ENCODE peak calls at places on chromosomes 3 and 15, in nine cellular contexts. B, U, N, P, A, L, O, R and V are unnamed samples.

GRCh38 chr3:187736418-187736871 is 8.8 kb downstream of the BCL6 start:
- DNase-seq in B (peak), U (no peak), N (peak), P (peak), A (peak), L (no peak), O (no peak), R (no peak), V (no peak)

GRCh38 chr15:81322708-81323253 is 1.2 kb downstream of the STARD5 start:
- DNase-seq in B (no peak), U (no peak), N (no peak), P (no peak), A (no peak), L (no peak), O (no peak), R (no peak), V (no peak)

GRCh38 chr15:85689729-85690128 is 105.0 kb downstream of the KLHL25 start:
- DNase-seq in B (peak), U (peak), N (peak), P (peak), A (peak), L (peak), O (no peak), R (peak), V (no peak)

GRCh38 chr3:25603703-25604102 is 61.0 kb downstream of the TOP2B start:
- DNase-seq in B (no peak), U (no peak), N (peak), P (no peak), A (no peak), L (no peak), O (no peak), R (no peak), V (no peak)

GRCh38 chr15:101221858-101222257 is 30.0 kb downstream of the CHSY1 start:
- DNase-seq in B (no peak), U (no peak), N (no peak), P (no peak), A (no peak), L (no peak), O (no peak), R (no peak), V (no peak)

GRCh38 chr3:124453221-124453620 is 277.0 kb upstream of the UMPS start:
- DNase-seq in B (no peak), U (no peak), N (no peak), P (no peak), A (no peak), L (no peak), O (no peak), R (no peak), V (no peak)

GRCh38 chr15:61327019-61327631 is 98.0 kb upstream of the RORA start:
- DNase-seq in B (peak), U (no peak), N (no peak), P (peak), A (no peak), L (no peak), O (no peak), R (peak), V (no peak)

GRCh38 chr3:167095976-167096375 is 284.1 kb downstream of the ZBBX start:
- DNase-seq in B (no peak), U (no peak), N (no peak), P (no peak), A (no peak), L (no peak), O (no peak), R (no peak), V (no peak)

GRCh38 chr3:141656771-141657170 is 81.3 kb upstream of the RNF7 start:
- DNase-seq in B (no peak), U (no peak), N (peak), P (peak), A (no peak), L (no peak), O (no peak), R (no peak), V (no peak)

GRCh38 chr15:23695282-23695681 is 8.2 kb upstream of the NDN start:
- DNase-seq in B (no peak), U (no peak), N (no peak), P (no peak), A (no peak), L (no peak), O (no peak), R (no peak), V (no peak)

GRCh38 chr3:187230011-187230410 is 32.7 kb downstream of the RTP1 start:
- DNase-seq in B (no peak), U (no peak), N (peak), P (peak), A (no peak), L (no peak), O (no peak), R (no peak), V (no peak)

GRCh38 chr15:25693321-25694237 is 169.5 kb downstream of the ATP10A start:
- DNase-seq in B (peak), U (no peak), N (peak), P (peak), A (peak), L (no peak), O (peak), R (no peak), V (peak)

GRCh38 chr3:171838218-171838720 is 4.9 kb upstream of the TMEM212 start:
- DNase-seq in B (peak), U (no peak), N (peak), P (peak), A (no peak), L (no peak), O (no peak), R (no peak), V (no peak)

GRCh38 chr3:73363093-73363492 is 261.6 kb downstream of the PDZRN3 start:
- DNase-seq in B (no peak), U (no peak), N (no peak), P (no peak), A (no peak), L (no peak), O (no peak), R (no peak), V (no peak)

GRCh38 chr15:50107591-50108408 is 11.2 kb downstream of the ATP8B4 start:
- DNase-seq in B (no peak), U (peak), N (no peak), P (no peak), A (peak), L (no peak), O (no peak), R (peak), V (no peak)

GRCh38 chr15:31157644-31158069 is 56.1 kb upstream of the TRPM1 start:
- DNase-seq in B (no peak), U (no peak), N (no peak), P (no peak), A (no peak), L (no peak), O (no peak), R (no peak), V (no peak)

GRCh38 chr3:56813656-56813965 is 11.9 kb upstream of the ARHGEF3 start:
- DNase-seq in B (no peak), U (no peak), N (no peak), P (no peak), A (no peak), L (no peak), O (no peak), R (no peak), V (no peak)

GRCh38 chr3:40930772-40931171 is 268.5 kb upstream of the CTNNB1 start:
- DNase-seq in B (no peak), U (no peak), N (no peak), P (no peak), A (no peak), L (no peak), O (no peak), R (no peak), V (no peak)

GRCh38 chr3:184778426-184779332 is 33.3 kb upstream of the VPS8 start:
- DNase-seq in B (no peak), U (no peak), N (no peak), P (no peak), A (no peak), L (no peak), O (no peak), R (no peak), V (no peak)

GRCh38 chr3:111809196-111809595 is 49.9 kb upstream of the PHLDB2 start:
- DNase-seq in B (no peak), U (no peak), N (peak), P (peak), A (no peak), L (no peak), O (no peak), R (no peak), V (no peak)

GRCh38 chr3:128878556-128879124 is 780 bp upstream of the ACAD9 start:
- DNase-seq in B (no peak), U (peak), N (peak), P (peak), A (no peak), L (no peak), O (no peak), R (peak), V (no peak)

GRCh38 chr3:194043516-194043915 is 92.4 kb upstream of the HES1 start:
- DNase-seq in B (no peak), U (no peak), N (peak), P (peak), A (no peak), L (no peak), O (no peak), R (no peak), V (no peak)

GRCh38 chr15:65369651-65370050 is 8.2 kb downstream of the IGDCC3 start:
- DNase-seq in B (no peak), U (no peak), N (no peak), P (no peak), A (no peak), L (no peak), O (no peak), R (no peak), V (no peak)

GRCh38 chr15:68152342-68152741 is 52.8 kb downstream of the CALML4 start:
- DNase-seq in B (no peak), U (no peak), N (no peak), P (no peak), A (no peak), L (no peak), O (no peak), R (no peak), V (no peak)

GRCh38 chr3:30681276-30682211 is 75.1 kb downstream of the TGFBR2 start:
- DNase-seq in B (peak), U (no peak), N (peak), P (peak), A (no peak), L (no peak), O (no peak), R (no peak), V (no peak)

GRCh38 chr3:125144653-125145314 is 67.8 kb downstream of the SLC12A8 start:
- DNase-seq in B (no peak), U (no peak), N (no peak), P (no peak), A (no peak), L (no peak), O (no peak), R (no peak), V (no peak)

GRCh38 chr15:70569718-70570231 is 193.6 kb downstream of the UACA start:
- DNase-seq in B (no peak), U (no peak), N (no peak), P (no peak), A (no peak), L (no peak), O (no peak), R (no peak), V (no peak)

GRCh38 chr3:43996379-43997301 is 245.0 kb upstream of the TOPAZ1 start:
- DNase-seq in B (no peak), U (no peak), N (peak), P (peak), A (peak), L (no peak), O (no peak), R (peak), V (no peak)

GRCh38 chr3:57228734-57229505 is 1.4 kb downstream of the APPL1 start:
- DNase-seq in B (no peak), U (peak), N (peak), P (peak), A (no peak), L (no peak), O (no peak), R (no peak), V (no peak)

GRCh38 chr3:45795509-45795881 is 841 bp downstream of the SLC6A20 start:
- DNase-seq in B (no peak), U (no peak), N (no peak), P (no peak), A (no peak), L (peak), O (no peak), R (no peak), V (no peak)

GRCh38 chr3:139202226-139202958 is 141.4 kb upstream of the MRPS22 start:
- DNase-seq in B (no peak), U (no peak), N (no peak), P (no peak), A (no peak), L (no peak), O (no peak), R (no peak), V (no peak)

GRCh38 chr15:33309602-33310276 is 1.0 kb upstream of the RYR3 start:
- DNase-seq in B (no peak), U (peak), N (no peak), P (peak), A (no peak), L (no peak), O (no peak), R (peak), V (peak)

GRCh38 chr3:124037332-124037731 is 45.4 kb upstream of the ROPN1 start:
- DNase-seq in B (no peak), U (no peak), N (no peak), P (no peak), A (no peak), L (no peak), O (no peak), R (no peak), V (no peak)

GRCh38 chr3:107598926-107599754 is 76.4 kb downstream of the BBX start:
- DNase-seq in B (peak), U (peak), N (peak), P (peak), A (peak), L (peak), O (no peak), R (peak), V (no peak)